ENCODE peak calls at places on chromosomes 1 and 21, in five cellular contexts. O is psoas muscle, J is heart right ventricle, V is IMR-90, D is prostate gland. E is an unnamed sample.
A peak's percentile ranks its signal among the peaks of the same experiment; 100 is the strongest.

GRCh38 chr1:226653311-226653921 is 85.7 kb downstream of the ITPKB start:
- DNase-seq in O (peak; percentile 9), J (no peak), V (no peak), D (no peak), E (no peak)

GRCh38 chr1:24696033-24696755 is 49.1 kb upstream of the CLIC4 start:
- DNase-seq in O (no peak), J (no peak), V (no peak), D (no peak), E (no peak)

GRCh38 chr1:81802601-81803422 is 2.1 kb downstream of the ADGRL2 start:
- DNase-seq in O (peak; percentile 69), J (peak; percentile 82), V (peak; percentile 33), D (peak; percentile 74), E (no peak)

GRCh38 chr1:101153692-101154091 is 83.1 kb upstream of the S1PR1 start:
- DNase-seq in O (no peak), J (no peak), V (no peak), D (no peak), E (no peak)

GRCh38 chr1:8063298-8064068 is 37.4 kb upstream of the ERRFI1 start:
- DNase-seq in O (no peak), J (no peak), V (no peak), D (no peak), E (no peak)

GRCh38 chr21:25931791-25932190 is 197.0 kb downstream of the GABPA start:
- DNase-seq in O (no peak), J (no peak), V (no peak), D (no peak), E (no peak)

GRCh38 chr1:157678721-157679120 is 21.8 kb downstream of the FCRL3 start:
- DNase-seq in O (no peak), J (no peak), V (no peak), D (no peak), E (no peak)

GRCh38 chr1:65407875-65408274 is 12.6 kb upstream of the LEPR start:
- DNase-seq in O (no peak), J (no peak), V (no peak), D (no peak), E (no peak)

GRCh38 chr1:30379684-30380624 is 343.4 kb downstream of the MATN1 start:
- DNase-seq in O (no peak), J (no peak), V (peak; percentile 64), D (peak; percentile 64), E (peak; percentile 26)

GRCh38 chr1:101282314-101283087 is 45.7 kb downstream of the S1PR1 start:
- DNase-seq in O (no peak), J (no peak), V (peak; percentile 10), D (no peak), E (no peak)

GRCh38 chr21:41142051-41142795 is 25.7 kb upstream of the BACE2 start:
- DNase-seq in O (peak; percentile 31), J (no peak), V (peak; percentile 47), D (peak; percentile 65), E (peak; percentile 37)

GRCh38 chr21:18760247-18760646 is 356.7 kb upstream of the TMPRSS15 start:
- DNase-seq in O (no peak), J (no peak), V (no peak), D (no peak), E (no peak)

GRCh38 chr1:182173791-182174190 is 112.3 kb upstream of the ZNF648 start:
- DNase-seq in O (peak; percentile 25), J (no peak), V (no peak), D (peak; percentile 62), E (no peak)

GRCh38 chr1:204196068-204196795 is at the start of gene KISS1:
- DNase-seq in O (no peak), J (no peak), V (peak; percentile 16), D (peak; percentile 31), E (no peak)

GRCh38 chr1:203465943-203466342 is 9.7 kb upstream of the PRELP start:
- DNase-seq in O (peak; percentile 58), J (peak; percentile 64), V (no peak), D (no peak), E (no peak)

GRCh38 chr1:243316366-243316989 is 60.6 kb downstream of the SDCCAG8 start:
- DNase-seq in O (no peak), J (no peak), V (no peak), D (peak; percentile 10), E (no peak)

GRCh38 chr1:36585760-36586072 is 103.0 kb upstream of the CSF3R start:
- DNase-seq in O (no peak), J (no peak), V (no peak), D (no peak), E (no peak)

GRCh38 chr1:36099681-36100341 is 11.1 kb downstream of the ADPRS start:
- DNase-seq in O (peak; percentile 79), J (peak; percentile 83), V (peak; percentile 73), D (peak; percentile 70), E (no peak)

GRCh38 chr1:28122183-28122582 is 33.8 kb upstream of the EYA3 start:
- DNase-seq in O (no peak), J (no peak), V (peak; percentile 71), D (no peak), E (no peak)

GRCh38 chr1:13478687-13479086 is 35.1 kb downstream of the LRRC38 start:
- DNase-seq in O (no peak), J (no peak), V (no peak), D (no peak), E (no peak)

GRCh38 chr1:33182452-33182851 is 609 bp upstream of the TRIM62 start:
- DNase-seq in O (no peak), J (no peak), V (peak; percentile 65), D (peak; percentile 35), E (no peak)

GRCh38 chr1:206658264-206658980 is 23.1 kb downstream of the DYRK3 start:
- DNase-seq in O (peak; percentile 58), J (peak; percentile 53), V (no peak), D (no peak), E (no peak)

GRCh38 chr21:45460611-45461368 is 55.8 kb downstream of the COL18A1 start:
- DNase-seq in O (no peak), J (no peak), V (peak; percentile 91), D (no peak), E (no peak)

GRCh38 chr1:174963547-174964125 is 36.1 kb upstream of the CACYBP start:
- DNase-seq in O (no peak), J (no peak), V (no peak), D (peak; percentile 42), E (no peak)

GRCh38 chr1:150992626-150993025 is 10.5 kb downstream of the ANXA9 start:
- DNase-seq in O (no peak), J (no peak), V (no peak), D (no peak), E (no peak)

GRCh38 chr1:41566969-41567368 is 82.5 kb upstream of the EDN2 start:
- DNase-seq in O (no peak), J (no peak), V (no peak), D (no peak), E (no peak)

GRCh38 chr1:115068780-115069179 is 20.5 kb downstream of the TSPAN2 start:
- DNase-seq in O (no peak), J (no peak), V (no peak), D (peak; percentile 60), E (no peak)

DNA sequence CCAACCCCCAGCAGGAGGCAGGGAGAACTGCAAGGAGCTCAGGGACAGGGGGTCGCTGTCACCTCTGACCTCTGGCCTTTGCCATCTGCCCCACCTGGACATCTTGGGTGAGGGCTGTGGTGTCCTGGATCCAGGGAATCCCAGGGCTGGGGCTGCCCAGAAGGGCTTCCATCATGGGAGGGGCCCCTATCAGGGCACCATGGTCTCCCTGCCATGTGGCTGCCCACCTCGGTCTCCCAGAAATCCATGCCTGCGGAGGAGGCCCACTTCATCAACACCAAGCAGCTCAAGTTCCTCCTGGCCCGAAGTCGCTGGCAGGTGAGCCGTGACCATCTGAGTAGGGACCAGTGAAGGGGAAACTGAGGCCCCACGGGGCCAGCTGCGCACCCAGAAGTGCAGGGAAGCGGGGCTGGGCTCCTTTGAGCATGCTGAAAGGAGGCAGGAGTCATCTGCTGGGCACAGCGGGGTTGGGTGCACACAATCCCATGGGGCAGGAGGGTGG is 36.1 kb downstream of the TRIM11 start:
- DNase-seq in O (peak; percentile 19), J (peak; percentile 20), V (no peak), D (no peak), E (no peak)
- H3K27me3 ChIP-seq in O (no peaks in the 10 kb centered on the region), J (no peaks in the 10 kb centered on the region), V (peaks cover 3% of the 10 kb centered on the region), D (peaks cover 3% of the 10 kb centered on the region), E (peaks cover 52% of the 10 kb centered on the region)

GRCh38 chr1:85200367-85200869 is 398 bp downstream of the SYDE2 start:
- DNase-seq in O (no peak), J (no peak), V (no peak), D (peak; percentile 38), E (no peak)
- H3K27me3 ChIP-seq in O (no peaks in the 10 kb centered on the region), J (peaks cover 55% of the 10 kb centered on the region), V (no peaks in the 10 kb centered on the region), D (no peaks in the 10 kb centered on the region), E (no peaks in the 10 kb centered on the region)

GRCh38 chr1:232722626-232723025 is 82.6 kb upstream of the MAP10 start:
- DNase-seq in O (no peak), J (no peak), V (no peak), D (no peak), E (no peak)
- H3K27me3 ChIP-seq in O (no peaks in the 10 kb centered on the region), J (no peaks in the 10 kb centered on the region), V (no peaks in the 10 kb centered on the region), D (no peaks in the 10 kb centered on the region), E (no peaks in the 10 kb centered on the region)

GRCh38 chr1:22275626-22276395 is 132.9 kb upstream of the WNT4 start:
- DNase-seq in O (peak; percentile 40), J (peak; percentile 42), V (peak; percentile 49), D (peak; percentile 65), E (no peak)

GRCh38 chr1:22277662-22278061 is 134.8 kb upstream of the WNT4 start:
- DNase-seq in O (no peak), J (no peak), V (no peak), D (no peak), E (no peak)

GRCh38 chr1:22273686-22274681 is 131.1 kb upstream of the WNT4 start:
- DNase-seq in O (no peak), J (no peak), V (peak; percentile 4), D (no peak), E (no peak)

GRCh38 chr1:22275211-22275610 is 132.3 kb upstream of the WNT4 start:
- DNase-seq in O (no peak), J (no peak), V (no peak), D (no peak), E (no peak)

DNA sequence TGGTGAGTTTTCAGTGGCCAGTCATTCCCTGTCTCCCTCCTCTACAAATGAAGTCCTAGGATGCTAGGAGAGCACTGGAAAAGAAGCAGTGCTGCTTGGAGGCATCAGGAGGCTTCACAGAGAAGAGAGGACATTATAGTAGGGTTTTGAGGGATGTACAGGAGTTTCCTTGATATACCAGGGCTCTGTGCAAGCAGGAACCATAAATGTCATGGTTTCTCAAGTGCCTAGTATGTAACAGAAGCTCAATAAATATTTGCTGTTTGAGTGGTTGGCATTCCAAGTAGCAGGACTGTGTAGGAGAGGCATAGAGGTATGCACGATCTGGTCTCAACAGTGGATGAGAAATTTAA is 133.5 kb upstream of the WNT4 start:
- DNase-seq in O (no peak), J (no peak), V (no peak), D (no peak), E (no peak)
- H3K27me3 ChIP-seq in O (no peaks in the 10 kb centered on the region), J (peaks cover 30% of the 10 kb centered on the region), V (peaks cover 44% of the 10 kb centered on the region), D (no peaks in the 10 kb centered on the region), E (peaks cover 16% of the 10 kb centered on the region)

DNA sequence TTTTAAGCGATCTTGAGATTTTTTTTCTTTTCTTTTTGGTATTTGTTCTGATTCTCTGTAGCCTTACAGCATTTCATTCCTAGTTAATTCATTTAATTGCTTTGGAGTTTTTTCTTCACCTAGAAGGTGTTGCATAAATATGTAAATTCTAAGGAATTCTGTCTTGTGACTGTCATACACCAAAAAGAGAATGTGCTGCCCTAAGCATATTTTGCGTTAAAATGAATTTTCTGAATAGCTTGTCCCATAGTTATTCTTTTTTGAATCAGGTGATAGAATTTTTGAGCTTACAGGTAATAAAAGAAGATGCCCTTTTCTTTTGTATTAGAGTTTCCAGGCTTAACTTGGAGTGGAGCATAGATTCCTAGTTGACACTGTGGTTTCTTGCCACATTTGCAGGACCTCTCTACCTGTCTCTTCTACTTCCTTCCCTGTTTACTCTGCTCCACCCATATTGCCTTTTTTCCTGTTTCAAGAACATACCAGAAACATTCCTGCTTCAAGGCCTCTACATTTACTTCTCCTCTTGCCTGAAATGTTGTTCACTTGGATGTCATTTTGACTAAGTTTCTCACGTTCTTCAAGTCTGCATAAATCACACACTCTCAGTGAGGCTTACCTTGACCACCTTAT is 53.2 kb downstream of the KIF1B start:
- DNase-seq in O (no peak), J (no peak), V (no peak), D (no peak), E (no peak)
- H3K27me3 ChIP-seq in O (no peaks in the 10 kb centered on the region), J (no peaks in the 10 kb centered on the region), V (no peaks in the 10 kb centered on the region), D (no peaks in the 10 kb centered on the region), E (no peaks in the 10 kb centered on the region)

E was measured in kidney epithelial cell.